ENCODE peak calls at places on chromosomes 13 and 19, in ten cellular contexts. E is NCI-H187; R is lower leg skin; G is RWPE1; A is cardiac muscle cell; Z is NCI-H69; P is AG08395; U is activated naive CD4-positive, alpha-beta T cell treated with Interleukin-2 at 50 U/mL for 16 hours; I is HEK293T; B is GOT3. H is an unnamed sample.

GRCh38 chr19:41799444-41800000 is 3.1 kb downstream of the CEACAM3 start:
- DNase-seq in B (no peak), U (no peak), R (no peak), A (no peak), E (no peak), I (no peak), G (no peak), Z (peak), P (no peak), H (no peak)

GRCh38 chr19:45440873-45441654 is 17.3 kb upstream of the ERCC1 start:
- DNase-seq in B (no peak), A (peak), I (no peak), Z (peak), G (no peak), R (no peak), E (no peak), U (no peak), P (peak), H (peak)

GRCh38 chr19:38270587-38271167 is 6.3 kb downstream of the SPINT2 start:
- DNase-seq in B (no peak), G (no peak), U (no peak), Z (peak), A (no peak), E (no peak), R (no peak), P (peak), I (no peak), H (no peak)

GRCh38 chr19:4089400-4089908 is 22.8 kb upstream of the ZBTB7A start:
- DNase-seq in I (no peak), R (peak), G (no peak), A (no peak), U (peak), Z (no peak), P (no peak), B (no peak), E (no peak), H (peak)

GRCh38 chr19:40530091-40530901 is 46.4 kb upstream of the SHKBP1 start:
- DNase-seq in G (no peak), E (no peak), A (peak), R (no peak), P (no peak), U (peak), I (peak), B (no peak), Z (peak), H (no peak)

GRCh38 chr19:51660975-51661600 is 14.5 kb upstream of the SIGLEC14 start:
- DNase-seq in B (peak), P (peak), E (peak), A (peak), G (peak), R (peak), Z (peak), U (peak), I (peak), H (peak)

GRCh38 chr13:88085036-88085435 is 413.9 kb downstream of the SLITRK5 start:
- DNase-seq in A (no peak), I (no peak), E (no peak), B (no peak), R (no peak), P (no peak), G (no peak), U (no peak), Z (no peak), H (peak)

GRCh38 chr13:44230736-44231135 is 142.9 kb upstream of the SERP2 start:
- DNase-seq in E (no peak), A (no peak), G (no peak), I (no peak), Z (no peak), U (no peak), B (no peak), P (no peak), R (no peak), H (no peak)

GRCh38 chr13:114142137-114142550 is 9.7 kb upstream of the RASA3 start:
- DNase-seq in U (no peak), Z (no peak), I (no peak), P (no peak), A (no peak), E (no peak), R (no peak), B (no peak), G (no peak), H (no peak)

GRCh38 chr19:38875656-38876345 is 2.3 kb downstream of the RINL start:
- DNase-seq in Z (no peak), R (no peak), I (no peak), B (no peak), U (no peak), A (no peak), G (no peak), E (no peak), P (no peak), H (no peak)

GRCh38 chr13:27011661-27012060 is 159.9 kb downstream of the USP12 start:
- DNase-seq in Z (no peak), R (no peak), B (no peak), I (no peak), U (no peak), G (no peak), A (no peak), E (no peak), P (no peak), H (no peak)

GRCh38 chr19:8131517-8131916 is 17.9 kb downstream of the FBN3 start:
- DNase-seq in A (no peak), R (no peak), G (no peak), P (no peak), U (no peak), I (no peak), B (no peak), Z (no peak), E (no peak), H (no peak)

GRCh38 chr13:106284358-106284757 is 251.1 kb downstream of the EFNB2 start:
- DNase-seq in R (no peak), U (no peak), P (no peak), E (no peak), A (no peak), Z (no peak), B (no peak), G (peak), I (no peak), H (no peak)

GRCh38 chr13:23915308-23915707 is 18.0 kb upstream of the C1QTNF9B start:
- DNase-seq in Z (peak), E (no peak), I (no peak), R (no peak), A (no peak), P (no peak), G (no peak), B (no peak), U (no peak), H (no peak)

GRCh38 chr13:98207411-98207810 is 30.3 kb upstream of the RNF113B start:
- DNase-seq in Z (no peak), E (no peak), R (no peak), U (no peak), P (no peak), G (no peak), I (no peak), B (no peak), A (peak), H (no peak)

GRCh38 chr19:269241-269640 is 22.0 kb downstream of the PLPP2 start:
- DNase-seq in E (no peak), A (no peak), Z (no peak), B (no peak), G (no peak), P (no peak), R (no peak), U (no peak), I (no peak), H (no peak)

H was measured in MV-4-11.